ENCODE peak calls at places on chromosomes 13 and 19, in four cellular contexts. One of them, this sample, is unnamed.

GRCh38 chr19:44785993-44786392 is 8.3 kb downstream of the CBLC start:
- DNase-seq in tibial nerve: no peak
- DNase-seq in brain microvascular endothelial cell: no peak
- DNase-seq in heart right ventricle: no peak
- DNase-seq in this sample: no peak

GRCh38 chr19:8149261-8150094 is at the start of gene FBN3:
- DNase-seq in heart right ventricle: no peak
- DNase-seq in tibial nerve: no peak
- DNase-seq in brain microvascular endothelial cell: no peak
- DNase-seq in this sample: peak; percentile 87

GRCh38 chr13:40232321-40232720 is 434.1 kb downstream of the FOXO1 start:
- DNase-seq in heart right ventricle: no peak
- DNase-seq in brain microvascular endothelial cell: no peak
- DNase-seq in tibial nerve: no peak
- DNase-seq in this sample: no peak

GRCh38 chr13:45879666-45880065 is 28.1 kb upstream of the SIAH3 start:
- DNase-seq in heart right ventricle: peak; percentile 47
- DNase-seq in brain microvascular endothelial cell: no peak
- DNase-seq in tibial nerve: no peak
- DNase-seq in this sample: no peak

GRCh38 chr13:114146173-114146572 is 13.8 kb upstream of the RASA3 start:
- DNase-seq in brain microvascular endothelial cell: no peak
- DNase-seq in tibial nerve: no peak
- DNase-seq in heart right ventricle: no peak
- DNase-seq in this sample: no peak

GRCh38 chr19:45900661-45901431 is 1.6 kb downstream of the MYPOP start:
- DNase-seq in brain microvascular endothelial cell: no peak
- DNase-seq in tibial nerve: no peak
- DNase-seq in heart right ventricle: no peak
- DNase-seq in this sample: no peak

GRCh38 chr19:41219924-41220567 is 1.0 kb downstream of the AXL start:
- DNase-seq in heart right ventricle: peak; percentile 59
- DNase-seq in brain microvascular endothelial cell: peak; percentile 41
- DNase-seq in tibial nerve: no peak
- DNase-seq in this sample: peak; percentile 63

GRCh38 chr19:50300814-50301606 is 28.2 kb downstream of the KCNC3 start:
- DNase-seq in tibial nerve: no peak
- DNase-seq in brain microvascular endothelial cell: peak; percentile 76
- DNase-seq in heart right ventricle: no peak
- DNase-seq in this sample: no peak

GRCh38 chr13:40181203-40181845 is 485.1 kb downstream of the FOXO1 start:
- DNase-seq in heart right ventricle: no peak
- DNase-seq in brain microvascular endothelial cell: peak; percentile 85
- DNase-seq in tibial nerve: no peak
- DNase-seq in this sample: peak; percentile 55

GRCh38 chr19:11405846-11406643 is 13.1 kb downstream of the RGL3 start:
- DNase-seq in heart right ventricle: no peak
- DNase-seq in tibial nerve: no peak
- DNase-seq in brain microvascular endothelial cell: no peak
- DNase-seq in this sample: no peak

GRCh38 chr19:1047696-1048147 is 7.8 kb downstream of the ABCA7 start:
- DNase-seq in brain microvascular endothelial cell: no peak
- DNase-seq in tibial nerve: no peak
- DNase-seq in heart right ventricle: no peak
- DNase-seq in this sample: no peak

GRCh38 chr19:44951179-44952159 is 3.7 kb upstream of the CLPTM1 start:
- DNase-seq in heart right ventricle: peak; percentile 77
- DNase-seq in brain microvascular endothelial cell: peak; percentile 75
- DNase-seq in tibial nerve: peak; percentile 86
- DNase-seq in this sample: peak; percentile 60

GRCh38 chr13:31793246-31793645 is 53.9 kb downstream of the RXFP2 start:
- DNase-seq in brain microvascular endothelial cell: no peak
- DNase-seq in heart right ventricle: no peak
- DNase-seq in tibial nerve: no peak
- DNase-seq in this sample: no peak

GRCh38 chr19:10433131-10433536 is 12.8 kb downstream of the PDE4A start:
- DNase-seq in heart right ventricle: no peak
- DNase-seq in tibial nerve: no peak
- DNase-seq in brain microvascular endothelial cell: no peak
- DNase-seq in this sample: no peak

GRCh38 chr13:110869805-110870706 is 44.8 kb downstream of the ANKRD10 start:
- DNase-seq in brain microvascular endothelial cell: peak; percentile 100
- DNase-seq in heart right ventricle: peak; percentile 92
- DNase-seq in tibial nerve: peak; percentile 85
- DNase-seq in this sample: peak; percentile 89

GRCh38 chr19:42267644-42268141 is 1.4 kb upstream of the CIC start:
- DNase-seq in brain microvascular endothelial cell: no peak
- DNase-seq in tibial nerve: no peak
- DNase-seq in heart right ventricle: no peak
- DNase-seq in this sample: no peak

GRCh38 chr13:23822252-23822824 is 66.9 kb downstream of the MIPEP start:
- DNase-seq in tibial nerve: no peak
- DNase-seq in heart right ventricle: no peak
- DNase-seq in brain microvascular endothelial cell: no peak
- DNase-seq in this sample: no peak

GRCh38 chr13:98941118-98941517 is 36.7 kb downstream of the DOCK9 start:
- DNase-seq in brain microvascular endothelial cell: no peak
- DNase-seq in heart right ventricle: no peak
- DNase-seq in tibial nerve: no peak
- DNase-seq in this sample: no peak

GRCh38 chr13:113144255-113144629 is 14.2 kb upstream of the PROZ start:
- DNase-seq in heart right ventricle: no peak
- DNase-seq in brain microvascular endothelial cell: no peak
- DNase-seq in tibial nerve: no peak
- DNase-seq in this sample: no peak

DNA sequence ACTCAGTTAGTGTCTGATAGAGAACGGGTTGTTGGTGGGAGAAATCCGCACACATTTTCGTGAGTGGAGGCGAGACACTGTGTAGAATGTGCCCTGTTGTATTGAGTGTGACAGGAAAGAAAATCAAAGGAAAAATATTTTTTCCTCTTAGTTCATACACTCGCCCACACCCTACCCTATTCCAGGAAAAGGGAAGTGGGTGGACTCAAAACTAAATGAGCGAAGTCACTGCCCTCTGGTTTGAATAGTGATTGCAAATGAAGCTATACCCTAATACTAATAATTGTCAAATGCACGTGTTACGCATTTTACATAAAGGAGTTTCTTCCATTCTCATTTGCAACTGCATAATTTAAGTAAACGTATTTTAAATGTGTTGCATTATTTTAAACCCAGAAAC is 2.0 kb downstream of the ZNF347 start:
- DNase-seq in heart right ventricle: peak; percentile 5
- DNase-seq in brain microvascular endothelial cell: no peak
- DNase-seq in tibial nerve: no peak
- DNase-seq in this sample: no peak
- H3K4me3 ChIP-seq in heart right ventricle: peak overlapping the region; percentile 69
- H3K4me3 ChIP-seq in brain microvascular endothelial cell: no peak overlapping the region
- H3K4me3 ChIP-seq in tibial nerve: peak overlapping the region; percentile 82
- H3K4me3 ChIP-seq in this sample: no peak overlapping the region

DNA sequence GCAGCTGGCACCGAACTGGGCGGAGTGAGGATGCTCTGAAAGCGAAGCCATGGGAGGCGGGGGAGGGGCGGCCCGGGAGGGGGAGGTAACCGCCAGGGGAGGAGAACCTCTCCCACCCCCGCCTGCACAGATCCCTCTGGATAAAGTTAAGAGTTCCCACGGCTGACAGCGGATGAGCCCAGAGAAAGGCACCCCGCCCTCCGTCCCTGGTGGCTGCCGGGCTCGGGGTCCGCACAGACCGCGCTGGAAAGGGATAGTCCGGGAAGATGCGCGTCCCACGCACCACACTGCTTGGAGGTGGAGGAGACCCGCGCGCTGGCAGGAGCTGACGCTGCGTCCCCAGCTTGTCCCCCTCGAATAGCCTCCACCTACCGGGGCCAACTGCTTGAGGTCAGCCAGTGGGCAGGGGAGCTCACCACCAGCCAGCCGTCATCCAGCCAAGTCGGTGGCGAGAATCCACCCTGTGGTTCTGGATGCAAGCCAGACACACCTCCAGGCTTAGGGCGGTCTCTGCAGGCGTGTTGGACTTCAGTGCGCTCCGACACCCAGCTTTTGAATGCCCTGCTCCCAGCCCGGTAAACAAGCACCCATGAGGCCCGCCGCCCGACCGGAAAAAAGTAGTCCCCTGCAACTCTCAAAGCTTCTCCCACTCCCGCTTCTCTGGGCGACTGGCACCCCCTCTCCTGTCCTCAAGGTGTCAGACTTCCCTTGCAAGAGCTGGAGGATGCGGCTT is at the start of gene TRPC4:
- DNase-seq in brain microvascular endothelial cell: peak; percentile 79
- DNase-seq in heart right ventricle: peak; percentile 25
- DNase-seq in tibial nerve: no peak
- DNase-seq in this sample: peak; percentile 85
- TF ChIP-seq CTCF in brain microvascular endothelial cell: peak; percentile 82
- TF ChIP-seq CTCF in heart right ventricle: peak; percentile 65
- TF ChIP-seq CTCF in tibial nerve: no peak
- TF ChIP-seq CTCF in this sample: no peak

GRCh38 chr13:48235100-48235813 is 2.3 kb downstream of the ITM2B start:
- DNase-seq in brain microvascular endothelial cell: no peak
- DNase-seq in heart right ventricle: peak; percentile 37
- DNase-seq in tibial nerve: no peak
- DNase-seq in this sample: peak; percentile 67
- H3K4me3 ChIP-seq in brain microvascular endothelial cell: peak overlapping the region; percentile 95
- H3K4me3 ChIP-seq in heart right ventricle: peak overlapping the region; percentile 98
- H3K4me3 ChIP-seq in tibial nerve: peak overlapping the region; percentile 89
- H3K4me3 ChIP-seq in this sample: peak overlapping the region; percentile 94

GRCh38 chr19:35077411-35078223 is 36.1 kb downstream of the HPN start:
- DNase-seq in brain microvascular endothelial cell: no peak
- DNase-seq in heart right ventricle: no peak
- DNase-seq in tibial nerve: no peak
- DNase-seq in this sample: no peak
- TF ChIP-seq CTCF in brain microvascular endothelial cell: no peak
- TF ChIP-seq CTCF in heart right ventricle: no peak
- TF ChIP-seq CTCF in tibial nerve: no peak
- TF ChIP-seq CTCF in this sample: no peak

GRCh38 chr13:50025446-50025845 is 10.2 kb downstream of the KCNRG start:
- DNase-seq in heart right ventricle: no peak
- DNase-seq in brain microvascular endothelial cell: no peak
- DNase-seq in tibial nerve: no peak
- DNase-seq in this sample: no peak
- H3K4me3 ChIP-seq in heart right ventricle: no peak overlapping the region
- H3K4me3 ChIP-seq in brain microvascular endothelial cell: no peak overlapping the region
- H3K4me3 ChIP-seq in tibial nerve: no peak overlapping the region
- H3K4me3 ChIP-seq in this sample: no peak overlapping the region

DNA sequence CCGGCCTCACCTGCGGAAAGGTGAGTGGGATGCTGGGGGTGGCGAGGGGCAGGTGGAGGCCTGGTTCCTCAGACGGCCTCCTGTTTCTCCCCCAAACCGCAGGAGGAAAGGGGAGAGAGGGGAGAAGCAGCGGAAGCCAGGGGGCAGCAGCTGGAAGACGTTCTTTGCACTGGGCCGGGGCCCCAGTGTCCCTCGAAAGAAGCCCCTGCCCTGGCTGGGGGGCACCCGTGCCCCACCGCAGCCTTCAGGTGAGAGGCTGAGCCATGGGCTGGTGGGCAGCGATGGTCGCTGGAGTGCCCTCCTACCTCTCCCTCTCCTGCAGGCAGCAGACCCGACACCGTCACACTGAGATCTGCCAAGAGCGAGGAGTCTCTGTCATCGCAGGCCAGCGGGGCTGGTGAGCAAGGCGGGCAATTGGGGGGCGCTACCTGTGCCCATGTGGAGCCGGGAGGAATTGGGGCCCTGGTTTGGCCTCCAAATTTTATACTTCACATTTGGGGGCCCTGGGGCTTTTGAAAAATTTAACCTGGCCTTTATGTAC is 9.8 kb downstream of the ARHGAP33 start:
- DNase-seq in tibial nerve: no peak
- DNase-seq in heart right ventricle: no peak
- DNase-seq in brain microvascular endothelial cell: no peak
- DNase-seq in this sample: no peak
- TF ChIP-seq CTCF in tibial nerve: no peak
- TF ChIP-seq CTCF in heart right ventricle: no peak
- TF ChIP-seq CTCF in brain microvascular endothelial cell: no peak
- TF ChIP-seq CTCF in this sample: no peak

GRCh38 chr19:47133021-47133471 is 2.4 kb downstream of the SAE1 start:
- DNase-seq in tibial nerve: no peak
- DNase-seq in brain microvascular endothelial cell: no peak
- DNase-seq in heart right ventricle: no peak
- DNase-seq in this sample: no peak
- H3K4me3 ChIP-seq in tibial nerve: no peak overlapping the region
- H3K4me3 ChIP-seq in brain microvascular endothelial cell: no peak overlapping the region
- H3K4me3 ChIP-seq in heart right ventricle: no peak overlapping the region
- H3K4me3 ChIP-seq in this sample: no peak overlapping the region

DNA sequence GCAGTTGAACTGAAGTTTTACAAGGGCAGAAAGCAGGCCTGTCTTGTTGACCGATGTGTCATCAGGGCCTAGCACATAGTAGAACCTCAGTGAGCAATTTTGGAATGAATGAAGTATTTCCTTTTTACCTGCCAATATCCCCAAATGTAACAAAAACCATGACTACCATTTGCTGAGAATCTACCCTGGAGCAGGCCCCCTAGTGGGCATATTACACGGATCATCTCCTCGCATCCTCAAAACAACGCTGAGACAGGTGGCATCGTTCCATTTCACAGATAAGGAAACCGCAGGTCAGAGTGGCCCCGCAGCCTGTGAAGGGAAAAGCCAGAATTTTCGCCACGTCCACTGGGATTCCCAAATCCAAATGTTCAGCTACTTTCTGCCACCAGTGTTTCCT is 77.9 kb downstream of the CACNA1A start:
- DNase-seq in brain microvascular endothelial cell: peak; percentile 26
- DNase-seq in heart right ventricle: no peak
- DNase-seq in tibial nerve: peak; percentile 4
- DNase-seq in this sample: no peak
- TF ChIP-seq CTCF in brain microvascular endothelial cell: peak; percentile 74
- TF ChIP-seq CTCF in heart right ventricle: peak; percentile 29
- TF ChIP-seq CTCF in tibial nerve: no peak
- TF ChIP-seq CTCF in this sample: peak; percentile 32